ENCODE peak calls at places on chromosome 19, in five cellular contexts. J is K562, G is H1, X is GM12878, W is HepG2. V is an unnamed sample.

GRCh38 chr19:17391371-17392151 is 2.4 kb downstream of the CCDC194 start:
- DNase-seq in J (no peak), W (no peak), G (peak), X (no peak), V (no peak)

GRCh38 chr19:962683-963385 is 21.3 kb upstream of the WDR18 start:
- DNase-seq in J (no peak), G (no peak), W (no peak), X (no peak), V (no peak)

GRCh38 chr19:52891336-52891735 is 6.1 kb downstream of the ZNF320 start:
- DNase-seq in W (no peak), X (no peak), J (peak), G (no peak), V (no peak)

GRCh38 chr19:31979362-31979761 is 366.0 kb upstream of the ZNF507 start:
- DNase-seq in X (no peak), W (no peak), G (no peak), J (no peak), V (no peak)

GRCh38 chr19:36973021-36973843 is 57.1 kb downstream of the ZNF568 start:
- DNase-seq in J (peak), G (no peak), X (peak), W (no peak), V (no peak)

GRCh38 chr19:17576758-17577532 is 21.5 kb downstream of the COLGALT1 start:
- DNase-seq in X (no peak), J (peak), W (no peak), G (peak), V (peak)

GRCh38 chr19:50501568-50502475 is 9.2 kb downstream of the JOSD2 start:
- DNase-seq in X (no peak), J (no peak), G (no peak), W (no peak), V (no peak)

GRCh38 chr19:829129-829758 is 1.6 kb downstream of the AZU1 start:
- DNase-seq in W (no peak), J (no peak), G (no peak), X (no peak), V (no peak)

GRCh38 chr19:33514885-33515485 is 6.6 kb downstream of the PEPD start:
- DNase-seq in G (no peak), W (no peak), J (no peak), X (no peak), V (no peak)

GRCh38 chr19:934865-935422 is 9.1 kb downstream of the ARID3A start:
- DNase-seq in W (peak), J (no peak), G (no peak), X (no peak), V (no peak)

DNA sequence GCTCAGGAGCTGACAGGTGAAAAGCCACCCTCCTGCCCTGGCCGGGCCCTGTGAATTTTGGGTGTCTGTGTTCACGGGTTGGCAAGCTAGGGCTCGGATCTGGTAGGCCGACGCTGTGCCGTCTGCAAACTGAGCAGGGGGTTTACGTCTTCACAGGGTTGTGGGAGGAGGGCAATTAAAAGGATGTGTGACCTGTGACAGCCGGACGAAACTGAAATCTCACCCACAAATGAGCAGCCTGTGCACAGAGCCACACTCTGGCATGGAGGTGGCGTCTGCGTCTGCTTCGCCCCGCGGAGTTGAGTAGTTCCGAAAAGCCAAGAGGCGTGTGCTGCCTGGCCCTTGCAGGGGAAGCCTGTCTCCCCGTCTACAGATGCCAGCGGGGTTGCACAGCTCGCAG is 117.3 kb downstream of the KDM4B start:
- DNase-seq in X (no peak), G (no peak), J (no peak), W (no peak), V (no peak)
- TF ChIP-seq POLR2AphosphoS5 in X (no peak), G (no peak), J (no peak), W (no peak), V (no peak)

GRCh38 chr19:35860818-35861639 is 4.3 kb downstream of the KIRREL2 start:
- DNase-seq in W (peak), G (peak), X (no peak), J (peak), V (no peak)
- TF ChIP-seq EZH2 in W (no peak), G (peak), X (no peak), J (no peak), V (no peak)

GRCh38 chr19:35533822-35534521 is 716 bp downstream of the GAPDHS start:
- DNase-seq in W (peak), X (no peak), J (peak), G (peak), V (no peak)
- TF ChIP-seq RAD21 in W (no peak), X (no peak), J (no peak), G (no peak), V (no peak)

GRCh38 chr19:44900328-44901244 is 5.0 kb upstream of the APOE start:
- DNase-seq in W (no peak), J (no peak), X (no peak), G (no peak), V (no peak)
- TF ChIP-seq POLR2AphosphoS5 in W (no peak), J (no peak), X (no peak), G (peak), V (no peak)

GRCh38 chr19:49422407-49423277 is 599 bp downstream of the PTH2 start:
- DNase-seq in W (no peak), X (no peak), J (peak), G (peak), V (no peak)
- TF ChIP-seq EZH2 in W (peak), X (peak), J (no peak), G (peak), V (no peak)